ENCODE peak calls at places on chromosomes 13 and 19, in seven cellular contexts. Y is GM23338, F is hepatocyte, K is neural progenitor cell, P is GM23248, M is OCI-LY7, W is SK-N-SH. G is an unnamed sample.

GRCh38 chr19:37583340-37583739 is 11.3 kb downstream of the ZNF571 start:
- DNase-seq in Y (peak; percentile 66), K (peak; percentile 2), M (peak; percentile 13), P (no peak), W (no peak), F (no peak), G (no peak)

GRCh38 chr13:91045351-91046034 is 302.0 kb upstream of the MIR17HG start:
- DNase-seq in P (peak; percentile 12), M (peak; percentile 52), W (peak; percentile 12), F (peak; percentile 13), K (peak; percentile 26), Y (peak; percentile 25), G (peak; percentile 33)

GRCh38 chr19:55253842-55254624 is 4.8 kb downstream of the PPP6R1 start:
- DNase-seq in Y (peak; percentile 28), W (no peak), F (no peak), P (no peak), K (no peak), M (peak; percentile 97), G (no peak)

GRCh38 chr13:73722120-73722519 is 412.1 kb downstream of the KLF12 start:
- DNase-seq in K (no peak), F (peak; percentile 38), M (peak; percentile 3), W (peak; percentile 29), P (peak; percentile 52), Y (peak; percentile 58), G (peak; percentile 82)

GRCh38 chr19:44585371-44586141 is 27.8 kb upstream of the IGSF23 start:
- DNase-seq in W (no peak), F (no peak), P (peak; percentile 78), Y (no peak), M (no peak), K (no peak), G (peak; percentile 75)

GRCh38 chr19:30788105-30788765 is 416.1 kb downstream of the ZNF536 start:
- DNase-seq in P (no peak), Y (no peak), W (no peak), K (peak; percentile 0), F (no peak), M (no peak), G (no peak)

GRCh38 chr13:51585696-51586095 is 1.4 kb downstream of the WDFY2 start:
- DNase-seq in Y (no peak), P (peak; percentile 86), K (no peak), M (peak; percentile 26), F (no peak), W (no peak), G (peak; percentile 65)

GRCh38 chr13:34358811-34359513 is 541.0 kb downstream of the RFC3 start:
- DNase-seq in F (no peak), M (no peak), P (peak; percentile 86), Y (no peak), K (no peak), W (no peak), G (peak; percentile 83)

GRCh38 chr19:917323-918151 is at the start of gene KISS1R:
- DNase-seq in M (peak; percentile 78), W (peak; percentile 84), P (peak; percentile 54), Y (peak; percentile 93), K (peak; percentile 93), F (peak; percentile 74), G (peak; percentile 23)

GRCh38 chr19:13978306-13978705 is 26.0 kb downstream of the DCAF15 start:
- DNase-seq in M (peak; percentile 45), Y (peak; percentile 99), F (peak; percentile 90), K (peak; percentile 97), P (peak; percentile 46), W (peak; percentile 81), G (no peak)

GRCh38 chr19:5843295-5843927 is 3.9 kb upstream of the FUT6 start:
- DNase-seq in P (no peak), F (no peak), W (no peak), M (no peak), K (no peak), Y (no peak), G (no peak)

GRCh38 chr19:48635966-48636858 is 967 bp downstream of the DBP start:
- DNase-seq in P (peak; percentile 29), K (peak; percentile 46), Y (peak; percentile 48), W (no peak), F (peak; percentile 60), M (no peak), G (no peak)

GRCh38 chr13:82480415-82480814 is 1401.9 kb downstream of the SLITRK1 start:
- DNase-seq in M (no peak), F (no peak), K (peak; percentile 6), P (peak; percentile 4), Y (peak; percentile 51), W (no peak), G (peak; percentile 32)

GRCh38 chr19:35935911-35936737 is at the start of gene LRFN3:
- DNase-seq in F (peak; percentile 91), W (peak; percentile 94), K (peak; percentile 95), Y (peak; percentile 97), M (peak; percentile 68), P (peak; percentile 84), G (peak; percentile 66)

GRCh38 chr19:18762125-18763023 is 28.7 kb downstream of the COMP start:
- DNase-seq in W (peak; percentile 82), F (peak; percentile 79), Y (peak; percentile 65), M (no peak), K (no peak), P (peak; percentile 12), G (peak; percentile 95)

GRCh38 chr19:39402417-39403297 is 4.0 kb upstream of the ZFP36 start:
- DNase-seq in W (peak; percentile 87), P (peak; percentile 96), M (peak; percentile 91), F (peak; percentile 97), K (peak; percentile 95), Y (peak; percentile 97), G (peak; percentile 71)

GRCh38 chr19:495440-496332 is 600 bp upstream of the MADCAM1 start:
- DNase-seq in K (peak; percentile 62), F (peak; percentile 43), W (peak; percentile 84), M (no peak), Y (peak; percentile 78), P (peak; percentile 61), G (peak; percentile 46)

GRCh38 chr13:21580736-21581135 is 23.2 kb downstream of the MICU2 start:
- DNase-seq in Y (no peak), F (no peak), W (no peak), P (no peak), K (no peak), M (no peak), G (no peak)

GRCh38 chr19:10288662-10289166 is 1.0 kb upstream of the ICAM5 start:
- DNase-seq in W (peak; percentile 83), F (no peak), P (peak; percentile 80), M (peak; percentile 83), K (peak; percentile 76), Y (peak; percentile 83), G (peak; percentile 57)

GRCh38 chr19:17441241-17442135 is 7.0 kb downstream of the TMEM221 start:
- DNase-seq in P (peak; percentile 56), F (no peak), Y (peak; percentile 75), W (peak; percentile 68), M (peak; percentile 59), K (peak; percentile 56), G (peak; percentile 43)

GRCh38 chr13:21675095-21676007 is 4.5 kb downstream of the FGF9 start:
- DNase-seq in F (peak; percentile 61), P (peak; percentile 25), M (peak; percentile 69), Y (peak; percentile 61), K (peak; percentile 56), W (peak; percentile 36), G (no peak)

GRCh38 chr13:114099191-114099590 is 33.2 kb downstream of the RASA3 start:
- DNase-seq in Y (no peak), F (peak; percentile 73), K (peak; percentile 60), P (peak; percentile 94), W (peak; percentile 91), M (no peak), G (peak; percentile 73)

GRCh38 chr13:38590230-38590629 is 96.6 kb upstream of the FREM2 start:
- DNase-seq in Y (no peak), M (no peak), P (no peak), W (no peak), K (no peak), F (no peak), G (no peak)
- H3K4me2 ChIP-seq in Y (no peak overlapping the region), M (no peak overlapping the region), P (no peak overlapping the region), W (no peak overlapping the region), K (no peak overlapping the region), F (no peak overlapping the region), G (no peak overlapping the region)

DNA sequence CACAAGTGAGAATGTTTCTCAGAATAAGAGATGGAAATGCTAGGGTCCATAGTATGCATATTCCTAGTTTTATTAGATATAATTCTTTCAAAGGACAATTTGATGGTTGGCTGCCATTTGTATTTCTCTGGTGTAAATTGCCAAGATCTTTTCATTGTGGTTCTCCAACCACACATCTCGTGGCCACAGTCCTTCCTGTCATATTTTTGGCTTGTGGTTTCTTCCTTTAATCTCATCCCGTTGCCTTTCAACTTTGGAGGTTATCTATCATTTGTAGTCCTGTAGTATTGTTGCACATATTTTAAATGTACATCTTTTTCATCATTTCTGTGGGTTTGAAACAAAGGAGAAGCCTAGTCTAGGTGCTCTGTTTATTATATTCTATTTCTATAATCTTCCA is 61.2 kb downstream of the WASF3 start:
- DNase-seq in F (no peak), Y (no peak), P (no peak), K (no peak), M (no peak), W (no peak), G (no peak)
- H3K4me3 ChIP-seq in F (no peak overlapping the region), Y (no peak overlapping the region), P (no peak overlapping the region), K (no peak overlapping the region), M (no peak overlapping the region), W (no peak overlapping the region), G (no peak overlapping the region)

GRCh38 chr19:33430674-33431277 is 57.3 kb downstream of the CEBPG start:
- DNase-seq in W (peak; percentile 83), M (peak; percentile 60), F (peak; percentile 72), P (peak; percentile 79), Y (peak; percentile 79), K (peak; percentile 83), G (peak; percentile 71)
- TF ChIP-seq EZH2phosphoT487 in W (no peak), M (no peak), F (no peak), P (no peak), Y (no peak), K (no peak), G (no peak)

GRCh38 chr13:109344552-109345157 is 441.7 kb downstream of the IRS2 start:
- DNase-seq in W (peak; percentile 37), K (no peak), F (no peak), M (no peak), Y (no peak), P (peak; percentile 62), G (peak; percentile 55)

GRCh38 chr13:109348514-109349340 is 437.7 kb downstream of the IRS2 start:
- DNase-seq in Y (no peak), F (no peak), K (no peak), W (no peak), M (no peak), P (peak; percentile 71), G (peak; percentile 59)

GRCh38 chr13:109351236-109351635 is 435.1 kb downstream of the IRS2 start:
- DNase-seq in P (no peak), M (no peak), K (no peak), W (no peak), F (no peak), Y (no peak), G (no peak)

GRCh38 chr13:109346060-109346459 is 440.3 kb downstream of the IRS2 start:
- DNase-seq in Y (no peak), K (no peak), F (no peak), M (no peak), W (peak; percentile 45), P (no peak), G (no peak)

DNA sequence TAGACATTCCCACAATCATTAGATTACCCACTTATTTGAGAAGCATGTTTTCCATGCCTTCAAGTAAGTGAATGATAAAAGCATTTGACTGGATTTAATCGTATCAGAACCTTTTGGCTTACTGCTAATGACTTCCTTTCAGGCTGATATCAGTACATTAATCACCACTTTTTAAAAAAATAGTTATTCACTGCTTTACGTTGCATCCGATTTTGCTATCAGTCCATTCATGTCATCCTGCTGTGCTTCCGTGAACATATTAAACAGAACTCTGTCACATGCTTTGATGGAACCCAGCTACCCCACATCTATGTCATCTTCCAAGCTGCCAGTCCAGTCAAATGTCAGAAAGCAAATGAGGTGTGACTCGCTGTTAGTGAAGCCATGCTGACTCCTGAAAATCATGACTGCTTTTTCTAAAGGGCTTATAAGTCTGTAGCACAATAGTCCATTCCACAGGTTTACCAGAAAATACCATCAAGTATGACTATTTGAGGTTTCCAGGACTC is 440.9 kb downstream of the IRS2 start:
- DNase-seq in Y (no peak), M (no peak), K (no peak), F (no peak), W (peak; percentile 75), P (peak; percentile 55), G (peak; percentile 37)
- H3K4me2 ChIP-seq in Y (no peak overlapping the region), M (no peak overlapping the region), K (no peak overlapping the region), F (no peak overlapping the region), W (peak overlapping the region; percentile 13), P (peak overlapping the region; percentile 56), G (no peak overlapping the region)

G was measured in PC-3.